ENCODE peak calls at places on chromosome 9, in seven cellular contexts. One of them, this sample, is unnamed.

GRCh38 chr9:126206099-126206498 is 120.5 kb upstream of the MVB12B start:
- DNase-seq in OCI-LY7: no peak
- DNase-seq in cardiac fibroblast: no peak
- DNase-seq in mucosa of descending colon: no peak
- DNase-seq in NB4: no peak
- DNase-seq in endodermal cell: peak; percentile 32
- DNase-seq in CD8-positive, alpha-beta T cell: no peak
- DNase-seq in this sample: no peak

GRCh38 chr9:95103385-95104087 is 214.0 kb downstream of the FANCC start:
- DNase-seq in mucosa of descending colon: no peak
- DNase-seq in CD8-positive, alpha-beta T cell: no peak
- DNase-seq in OCI-LY7: no peak
- DNase-seq in cardiac fibroblast: no peak
- DNase-seq in NB4: no peak
- DNase-seq in endodermal cell: peak; percentile 77
- DNase-seq in this sample: no peak

GRCh38 chr9:73118297-73118696 is 33.4 kb upstream of the ANXA1 start:
- DNase-seq in cardiac fibroblast: peak; percentile 54
- DNase-seq in endodermal cell: no peak
- DNase-seq in CD8-positive, alpha-beta T cell: no peak
- DNase-seq in OCI-LY7: no peak
- DNase-seq in NB4: no peak
- DNase-seq in mucosa of descending colon: no peak
- DNase-seq in this sample: no peak

GRCh38 chr9:12628546-12628945 is 64.6 kb upstream of the TYRP1 start:
- DNase-seq in mucosa of descending colon: no peak
- DNase-seq in NB4: no peak
- DNase-seq in endodermal cell: no peak
- DNase-seq in cardiac fibroblast: no peak
- DNase-seq in CD8-positive, alpha-beta T cell: no peak
- DNase-seq in OCI-LY7: no peak
- DNase-seq in this sample: no peak

GRCh38 chr9:1373445-1373844 is 323.3 kb downstream of the DMRT2 start:
- DNase-seq in NB4: no peak
- DNase-seq in endodermal cell: no peak
- DNase-seq in cardiac fibroblast: no peak
- DNase-seq in CD8-positive, alpha-beta T cell: no peak
- DNase-seq in mucosa of descending colon: no peak
- DNase-seq in OCI-LY7: no peak
- DNase-seq in this sample: no peak

GRCh38 chr9:125752070-125752628 is 5.0 kb downstream of the PBX3 start:
- DNase-seq in OCI-LY7: no peak
- DNase-seq in NB4: no peak
- DNase-seq in CD8-positive, alpha-beta T cell: no peak
- DNase-seq in endodermal cell: no peak
- DNase-seq in cardiac fibroblast: no peak
- DNase-seq in mucosa of descending colon: no peak
- DNase-seq in this sample: no peak

GRCh38 chr9:121698627-121699270 is 47.3 kb downstream of the DAB2IP start:
- DNase-seq in endodermal cell: peak; percentile 86
- DNase-seq in mucosa of descending colon: no peak
- DNase-seq in cardiac fibroblast: no peak
- DNase-seq in CD8-positive, alpha-beta T cell: peak; percentile 27
- DNase-seq in NB4: no peak
- DNase-seq in OCI-LY7: peak; percentile 16
- DNase-seq in this sample: no peak

GRCh38 chr9:1053848-1054365 is 3.8 kb downstream of the DMRT2 start:
- DNase-seq in mucosa of descending colon: no peak
- DNase-seq in CD8-positive, alpha-beta T cell: no peak
- DNase-seq in cardiac fibroblast: no peak
- DNase-seq in OCI-LY7: no peak
- DNase-seq in NB4: no peak
- DNase-seq in endodermal cell: no peak
- DNase-seq in this sample: no peak

GRCh38 chr9:131096490-131097258 is at the start of gene AIF1L:
- DNase-seq in cardiac fibroblast: no peak
- DNase-seq in NB4: no peak
- DNase-seq in CD8-positive, alpha-beta T cell: no peak
- DNase-seq in OCI-LY7: no peak
- DNase-seq in endodermal cell: peak; percentile 97
- DNase-seq in mucosa of descending colon: peak; percentile 18
- DNase-seq in this sample: no peak

GRCh38 chr9:4131946-4132345 is 167.9 kb downstream of the GLIS3 start:
- DNase-seq in OCI-LY7: no peak
- DNase-seq in NB4: no peak
- DNase-seq in mucosa of descending colon: no peak
- DNase-seq in endodermal cell: no peak
- DNase-seq in CD8-positive, alpha-beta T cell: no peak
- DNase-seq in cardiac fibroblast: no peak
- DNase-seq in this sample: no peak

GRCh38 chr9:121972501-121972981 is 120.6 kb downstream of the TTLL11 start:
- DNase-seq in endodermal cell: no peak
- DNase-seq in cardiac fibroblast: peak; percentile 75
- DNase-seq in CD8-positive, alpha-beta T cell: no peak
- DNase-seq in NB4: no peak
- DNase-seq in OCI-LY7: peak; percentile 95
- DNase-seq in mucosa of descending colon: peak; percentile 83
- DNase-seq in this sample: no peak

GRCh38 chr9:130444565-130445221 is at the start of gene ASS1:
- DNase-seq in cardiac fibroblast: no peak
- DNase-seq in NB4: peak; percentile 89
- DNase-seq in mucosa of descending colon: peak; percentile 89
- DNase-seq in OCI-LY7: peak; percentile 13
- DNase-seq in CD8-positive, alpha-beta T cell: peak; percentile 29
- DNase-seq in endodermal cell: peak; percentile 90
- DNase-seq in this sample: no peak

GRCh38 chr9:79129865-79130480 is 441.8 kb upstream of the TLE4 start:
- DNase-seq in CD8-positive, alpha-beta T cell: no peak
- DNase-seq in mucosa of descending colon: peak; percentile 69
- DNase-seq in endodermal cell: peak; percentile 84
- DNase-seq in OCI-LY7: peak; percentile 7
- DNase-seq in NB4: peak; percentile 42
- DNase-seq in cardiac fibroblast: peak; percentile 66
- DNase-seq in this sample: no peak

GRCh38 chr9:134485653-134486052 is 155.9 kb upstream of the COL5A1 start:
- DNase-seq in mucosa of descending colon: no peak
- DNase-seq in NB4: no peak
- DNase-seq in CD8-positive, alpha-beta T cell: no peak
- DNase-seq in OCI-LY7: no peak
- DNase-seq in endodermal cell: no peak
- DNase-seq in cardiac fibroblast: no peak
- DNase-seq in this sample: no peak

GRCh38 chr9:16147726-16148125 is 594.9 kb downstream of the CCDC171 start:
- DNase-seq in cardiac fibroblast: no peak
- DNase-seq in OCI-LY7: no peak
- DNase-seq in NB4: peak; percentile 39
- DNase-seq in mucosa of descending colon: peak; percentile 9
- DNase-seq in CD8-positive, alpha-beta T cell: no peak
- DNase-seq in endodermal cell: no peak
- DNase-seq in this sample: no peak

GRCh38 chr9:131480258-131480657 is 22.5 kb upstream of the POMT1 start:
- DNase-seq in endodermal cell: no peak
- DNase-seq in cardiac fibroblast: no peak
- DNase-seq in NB4: no peak
- DNase-seq in mucosa of descending colon: no peak
- DNase-seq in OCI-LY7: no peak
- DNase-seq in CD8-positive, alpha-beta T cell: no peak
- DNase-seq in this sample: no peak

GRCh38 chr9:2727966-2728613 is 10.8 kb downstream of the KCNV2 start:
- DNase-seq in mucosa of descending colon: peak; percentile 65
- DNase-seq in NB4: peak; percentile 92
- DNase-seq in CD8-positive, alpha-beta T cell: no peak
- DNase-seq in endodermal cell: peak; percentile 67
- DNase-seq in cardiac fibroblast: peak; percentile 89
- DNase-seq in OCI-LY7: peak; percentile 52
- DNase-seq in this sample: peak; percentile 26

GRCh38 chr9:97271292-97271691 is 36.2 kb upstream of the CCDC180 start:
- DNase-seq in endodermal cell: peak; percentile 83
- DNase-seq in CD8-positive, alpha-beta T cell: no peak
- DNase-seq in OCI-LY7: no peak
- DNase-seq in NB4: no peak
- DNase-seq in mucosa of descending colon: no peak
- DNase-seq in cardiac fibroblast: no peak
- DNase-seq in this sample: no peak

GRCh38 chr9:86660146-86660545 is 287.2 kb downstream of the GAS1 start:
- DNase-seq in CD8-positive, alpha-beta T cell: no peak
- DNase-seq in NB4: no peak
- DNase-seq in mucosa of descending colon: no peak
- DNase-seq in cardiac fibroblast: peak; percentile 63
- DNase-seq in endodermal cell: no peak
- DNase-seq in OCI-LY7: no peak
- DNase-seq in this sample: peak; percentile 83

GRCh38 chr9:129781991-129782390 is 21.0 kb upstream of the TOR1B start:
- DNase-seq in CD8-positive, alpha-beta T cell: no peak
- DNase-seq in NB4: no peak
- DNase-seq in cardiac fibroblast: no peak
- DNase-seq in endodermal cell: no peak
- DNase-seq in mucosa of descending colon: no peak
- DNase-seq in OCI-LY7: no peak
- DNase-seq in this sample: no peak

GRCh38 chr9:92808726-92809451 is 44.3 kb upstream of the BICD2 start:
- DNase-seq in NB4: peak; percentile 38
- DNase-seq in endodermal cell: peak; percentile 94
- DNase-seq in CD8-positive, alpha-beta T cell: peak; percentile 49
- DNase-seq in OCI-LY7: peak; percentile 35
- DNase-seq in cardiac fibroblast: peak; percentile 63
- DNase-seq in mucosa of descending colon: peak; percentile 52
- DNase-seq in this sample: no peak

GRCh38 chr9:92804727-92805126 is 40.1 kb upstream of the BICD2 start:
- DNase-seq in CD8-positive, alpha-beta T cell: no peak
- DNase-seq in OCI-LY7: no peak
- DNase-seq in cardiac fibroblast: no peak
- DNase-seq in endodermal cell: no peak
- DNase-seq in mucosa of descending colon: no peak
- DNase-seq in NB4: no peak
- DNase-seq in this sample: no peak

GRCh38 chr9:92807031-92807756 is 42.6 kb upstream of the BICD2 start:
- DNase-seq in endodermal cell: peak; percentile 49
- DNase-seq in OCI-LY7: no peak
- DNase-seq in CD8-positive, alpha-beta T cell: no peak
- DNase-seq in cardiac fibroblast: no peak
- DNase-seq in NB4: no peak
- DNase-seq in mucosa of descending colon: no peak
- DNase-seq in this sample: no peak

GRCh38 chr9:92807757-92808725 is 43.4 kb upstream of the BICD2 start:
- DNase-seq in cardiac fibroblast: no peak
- DNase-seq in NB4: no peak
- DNase-seq in mucosa of descending colon: peak; percentile 8
- DNase-seq in OCI-LY7: no peak
- DNase-seq in endodermal cell: peak; percentile 71
- DNase-seq in CD8-positive, alpha-beta T cell: peak; percentile 34
- DNase-seq in this sample: no peak
- H3K4me3 ChIP-seq in cardiac fibroblast: no peak overlapping the region
- H3K4me3 ChIP-seq in NB4: no peak overlapping the region
- H3K4me3 ChIP-seq in mucosa of descending colon: no peak overlapping the region
- H3K4me3 ChIP-seq in OCI-LY7: no peak overlapping the region
- H3K4me3 ChIP-seq in endodermal cell: no peak overlapping the region
- H3K4me3 ChIP-seq in CD8-positive, alpha-beta T cell: peak overlapping the region; percentile 59
- H3K4me3 ChIP-seq in this sample: no peak overlapping the region

GRCh38 chr9:112375361-112375760 is 4.5 kb upstream of the HSDL2 start:
- DNase-seq in endodermal cell: peak; percentile 14
- DNase-seq in CD8-positive, alpha-beta T cell: no peak
- DNase-seq in OCI-LY7: no peak
- DNase-seq in mucosa of descending colon: no peak
- DNase-seq in cardiac fibroblast: no peak
- DNase-seq in NB4: no peak
- DNase-seq in this sample: no peak
- H3K4me3 ChIP-seq in endodermal cell: no peak overlapping the region
- H3K4me3 ChIP-seq in CD8-positive, alpha-beta T cell: no peak overlapping the region
- H3K4me3 ChIP-seq in OCI-LY7: no peak overlapping the region
- H3K4me3 ChIP-seq in mucosa of descending colon: no peak overlapping the region
- H3K4me3 ChIP-seq in cardiac fibroblast: no peak overlapping the region
- H3K4me3 ChIP-seq in NB4: no peak overlapping the region
- H3K4me3 ChIP-seq in this sample: no peak overlapping the region

GRCh38 chr9:6645153-6646027 is at the start of gene GLDC:
- DNase-seq in mucosa of descending colon: peak; percentile 55
- DNase-seq in cardiac fibroblast: no peak
- DNase-seq in OCI-LY7: no peak
- DNase-seq in NB4: no peak
- DNase-seq in CD8-positive, alpha-beta T cell: peak; percentile 41
- DNase-seq in endodermal cell: peak; percentile 96
- DNase-seq in this sample: no peak
- H3K4me3 ChIP-seq in mucosa of descending colon: no peak within 1 kb of the TSS
- H3K4me3 ChIP-seq in cardiac fibroblast: no peak within 1 kb of the TSS
- H3K4me3 ChIP-seq in OCI-LY7: no peak within 1 kb of the TSS
- H3K4me3 ChIP-seq in NB4: no peak within 1 kb of the TSS
- H3K4me3 ChIP-seq in CD8-positive, alpha-beta T cell: peak within 1 kb of the TSS; percentile 54
- H3K4me3 ChIP-seq in endodermal cell: peak within 1 kb of the TSS; percentile 91
- H3K4me3 ChIP-seq in this sample: no peak within 1 kb of the TSS

GRCh38 chr9:127771570-127772189 is 6.8 kb downstream of the SH2D3C start:
- DNase-seq in CD8-positive, alpha-beta T cell: no peak
- DNase-seq in NB4: no peak
- DNase-seq in endodermal cell: no peak
- DNase-seq in mucosa of descending colon: no peak
- DNase-seq in cardiac fibroblast: no peak
- DNase-seq in OCI-LY7: no peak
- DNase-seq in this sample: no peak
- H3K4me3 ChIP-seq in CD8-positive, alpha-beta T cell: peak overlapping the region; percentile 65
- H3K4me3 ChIP-seq in NB4: no peak overlapping the region
- H3K4me3 ChIP-seq in endodermal cell: no peak overlapping the region
- H3K4me3 ChIP-seq in mucosa of descending colon: peak overlapping the region; percentile 6
- H3K4me3 ChIP-seq in cardiac fibroblast: peak overlapping the region; percentile 60
- H3K4me3 ChIP-seq in OCI-LY7: peak overlapping the region; percentile 69
- H3K4me3 ChIP-seq in this sample: peak overlapping the region; percentile 42

GRCh38 chr9:34987160-34988040 is 2.1 kb upstream of the DNAJB5 start:
- DNase-seq in endodermal cell: peak; percentile 42
- DNase-seq in cardiac fibroblast: no peak
- DNase-seq in CD8-positive, alpha-beta T cell: no peak
- DNase-seq in NB4: no peak
- DNase-seq in mucosa of descending colon: no peak
- DNase-seq in OCI-LY7: no peak
- DNase-seq in this sample: no peak
- H3K4me3 ChIP-seq in endodermal cell: no peak overlapping the region
- H3K4me3 ChIP-seq in cardiac fibroblast: no peak overlapping the region
- H3K4me3 ChIP-seq in CD8-positive, alpha-beta T cell: no peak overlapping the region
- H3K4me3 ChIP-seq in NB4: no peak overlapping the region
- H3K4me3 ChIP-seq in mucosa of descending colon: no peak overlapping the region
- H3K4me3 ChIP-seq in OCI-LY7: no peak overlapping the region
- H3K4me3 ChIP-seq in this sample: no peak overlapping the region

DNA sequence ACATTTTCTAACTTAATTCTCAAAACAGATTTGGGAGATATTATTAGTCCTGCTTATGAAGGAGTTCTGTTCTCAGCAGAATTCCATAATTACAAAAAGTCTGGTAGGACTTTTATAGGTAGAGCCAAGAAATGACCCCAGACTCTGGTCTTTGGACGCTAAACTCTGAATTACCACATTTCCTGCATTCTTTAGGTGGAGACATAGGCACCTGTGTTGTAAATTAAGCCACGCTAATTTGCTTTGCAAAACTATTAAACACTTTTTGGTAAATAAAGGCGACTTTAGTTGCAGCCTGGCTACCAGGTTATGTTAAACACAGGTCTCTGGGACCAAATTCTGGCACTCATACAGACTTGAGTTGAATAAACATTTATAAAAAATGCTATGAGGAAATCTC is 77.7 kb downstream of the C9orf152 start:
- DNase-seq in mucosa of descending colon: no peak
- DNase-seq in cardiac fibroblast: no peak
- DNase-seq in CD8-positive, alpha-beta T cell: no peak
- DNase-seq in endodermal cell: no peak
- DNase-seq in OCI-LY7: peak; percentile 64
- DNase-seq in NB4: no peak
- DNase-seq in this sample: no peak
- H3K4me3 ChIP-seq in mucosa of descending colon: no peak overlapping the region
- H3K4me3 ChIP-seq in cardiac fibroblast: no peak overlapping the region
- H3K4me3 ChIP-seq in CD8-positive, alpha-beta T cell: no peak overlapping the region
- H3K4me3 ChIP-seq in endodermal cell: no peak overlapping the region
- H3K4me3 ChIP-seq in OCI-LY7: peak overlapping the region; percentile 57
- H3K4me3 ChIP-seq in NB4: no peak overlapping the region
- H3K4me3 ChIP-seq in this sample: no peak overlapping the region

GRCh38 chr9:23826120-23826629 is at the start of gene ELAVL2:
- DNase-seq in NB4: no peak
- DNase-seq in CD8-positive, alpha-beta T cell: peak; percentile 24
- DNase-seq in OCI-LY7: no peak
- DNase-seq in cardiac fibroblast: peak; percentile 83
- DNase-seq in endodermal cell: peak; percentile 99
- DNase-seq in mucosa of descending colon: peak; percentile 98
- DNase-seq in this sample: peak; percentile 77
- H3K4me3 ChIP-seq in NB4: no peak within 1 kb of the TSS
- H3K4me3 ChIP-seq in CD8-positive, alpha-beta T cell: peak within 1 kb of the TSS; percentile 37
- H3K4me3 ChIP-seq in OCI-LY7: no peak within 1 kb of the TSS
- H3K4me3 ChIP-seq in cardiac fibroblast: peak within 1 kb of the TSS; percentile 38
- H3K4me3 ChIP-seq in endodermal cell: peak within 1 kb of the TSS; percentile 85
- H3K4me3 ChIP-seq in mucosa of descending colon: no peak within 1 kb of the TSS
- H3K4me3 ChIP-seq in this sample: peak within 1 kb of the TSS; percentile 39

This sample was measured in BJ.